ENCODE peak calls at places on chromosomes 6 and 20, in five cellular contexts. U is PC-3, A is Panc1, Z is SJSA1, J is upper lobe of right lung. P is an unnamed sample.

GRCh38 chr20:17835941-17836861 is 132.4 kb downstream of the SNX5 start:
- DNase-seq in U (no peak), A (no peak), Z (no peak), J (no peak), P (peak)

GRCh38 chr6:10837009-10837691 is 1.2 kb downstream of the MAK start:
- DNase-seq in U (peak), A (no peak), Z (no peak), J (peak), P (no peak)

GRCh38 chr20:58647814-58648501 is 3.1 kb upstream of the STX16 start:
- DNase-seq in U (peak), A (no peak), Z (no peak), J (peak), P (no peak)

GRCh38 chr20:61857884-61858283 is 207.8 kb downstream of the TAF4 start:
- DNase-seq in U (no peak), A (no peak), Z (no peak), J (no peak), P (no peak)

GRCh38 chr6:33288141-33288941 is 698 bp downstream of the WDR46 start:
- DNase-seq in U (no peak), A (no peak), Z (no peak), J (no peak), P (no peak)

GRCh38 chr6:158519761-158520160 is 40.1 kb upstream of the TMEM181 start:
- DNase-seq in U (no peak), A (no peak), Z (peak), J (no peak), P (no peak)

GRCh38 chr20:39631557-39631956 is 669.4 kb downstream of the DHX35 start:
- DNase-seq in U (no peak), A (no peak), Z (no peak), J (no peak), P (no peak)

GRCh38 chr6:21634582-21634981 is 41.0 kb downstream of the SOX4 start:
- DNase-seq in U (peak), A (peak), Z (peak), J (no peak), P (no peak)

GRCh38 chr6:100574836-100575235 is 110.1 kb upstream of the SIM1 start:
- DNase-seq in U (no peak), A (no peak), Z (no peak), J (no peak), P (no peak)

GRCh38 chr6:37847704-37848103 is 28.2 kb downstream of the ZFAND3 start:
- DNase-seq in U (no peak), A (no peak), Z (no peak), J (no peak), P (no peak)

GRCh38 chr6:12776291-12776690 is 59.7 kb downstream of the PHACTR1 start:
- DNase-seq in U (no peak), A (no peak), Z (no peak), J (no peak), P (no peak)

GRCh38 chr6:104710543-104711335 is 149.0 kb downstream of the HACE1 start:
- DNase-seq in U (peak), A (no peak), Z (no peak), J (no peak), P (no peak)

GRCh38 chr6:48567016-48567415 is 456.0 kb upstream of the PTCHD4 start:
- DNase-seq in U (peak), A (no peak), Z (no peak), J (no peak), P (no peak)

GRCh38 chr6:143061597-143062385 is 1.1 kb downstream of the AIG1 start:
- DNase-seq in U (no peak), A (no peak), Z (no peak), J (no peak), P (no peak)

GRCh38 chr20:19170148-19170547 is 42.3 kb upstream of the SLC24A3 start:
- DNase-seq in U (no peak), A (no peak), Z (no peak), J (no peak), P (no peak)

GRCh38 chr6:137571854-137572253 is 77.7 kb upstream of the OLIG3 start:
- DNase-seq in U (peak), A (no peak), Z (no peak), J (no peak), P (no peak)

GRCh38 chr6:140806431-140806830 is 1326.3 kb upstream of the GJE1 start:
- DNase-seq in U (peak), A (no peak), Z (no peak), J (no peak), P (no peak)
- H3K27ac ChIP-seq in U (no peak), A (no peak), Z (no peak), J (no peak), P (no peak)

GRCh38 chr20:2692036-2692885 is at the start of gene EBF4:
- DNase-seq in U (no peak), A (no peak), Z (peak), J (no peak), P (no peak)
- H3K27ac ChIP-seq in U (no peak), A (no peak), Z (no peak), J (peak), P (peak)

DNA sequence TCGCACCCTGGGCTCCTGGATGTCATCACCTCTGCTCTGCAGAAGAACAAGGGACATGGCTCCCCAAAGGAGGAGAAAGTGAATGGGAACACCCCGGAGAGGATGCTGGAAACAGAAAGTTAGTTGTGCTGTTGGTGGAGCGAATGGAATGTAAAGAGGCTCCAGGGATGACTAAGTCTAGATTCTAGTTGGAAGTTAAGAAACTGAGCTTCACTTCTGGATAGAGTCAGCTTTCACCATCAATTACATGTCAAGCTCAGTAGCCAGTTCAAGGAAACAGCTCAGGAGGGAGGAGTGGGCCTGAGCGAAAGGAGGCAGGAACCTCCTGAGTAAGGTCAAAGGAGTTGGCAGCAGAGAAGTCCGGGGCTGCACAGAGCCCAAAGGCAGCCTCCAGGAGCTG is 132.1 kb upstream of the ARID1B start:
- DNase-seq in U (no peak), A (no peak), Z (no peak), J (no peak), P (no peak)
- H3K27ac ChIP-seq in U (no peak), A (no peak), Z (no peak), J (no peak), P (no peak)

DNA sequence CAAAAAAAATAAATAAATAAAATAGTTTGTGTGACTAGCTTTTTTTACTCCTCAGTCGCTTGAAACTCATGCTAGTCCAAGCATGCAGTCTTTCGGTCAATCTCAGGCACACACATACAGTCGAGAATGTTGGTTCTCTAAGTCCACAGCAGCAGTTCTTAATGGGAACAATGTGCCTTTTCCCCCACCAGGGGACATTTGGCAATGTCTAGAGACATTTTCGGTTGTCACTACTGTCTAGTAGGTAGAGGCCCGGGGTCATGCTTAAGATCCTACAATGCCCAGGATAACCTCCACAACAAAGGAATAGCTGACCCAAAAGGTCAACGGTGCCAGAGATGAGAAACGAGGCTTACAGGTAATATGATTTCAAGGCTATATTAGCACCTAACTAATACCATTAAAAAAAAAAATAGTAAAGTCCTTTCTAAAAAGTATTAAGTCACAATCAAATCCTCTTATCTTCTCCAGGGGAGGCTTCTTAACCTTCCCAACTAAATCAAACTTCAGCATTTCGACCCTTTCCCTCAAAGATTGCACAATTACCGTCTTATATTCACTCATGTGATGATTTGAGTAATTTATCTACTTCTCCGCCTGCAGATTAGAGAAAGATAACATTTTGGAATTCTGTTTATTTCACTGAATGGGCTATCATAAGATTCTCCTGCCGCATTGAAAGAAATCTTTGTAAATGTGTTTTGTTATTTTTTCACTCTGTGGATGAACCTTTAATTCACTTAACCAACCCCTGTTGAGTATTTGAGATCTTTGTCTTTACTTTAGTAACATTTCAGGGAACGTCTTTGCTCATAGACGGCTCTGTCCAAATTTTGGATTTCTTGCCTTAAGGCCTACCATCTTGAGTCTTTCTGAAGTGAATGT is 8.1 kb upstream of the SALL4 start:
- DNase-seq in U (peak), A (no peak), Z (no peak), J (no peak), P (no peak)
- H3K27ac ChIP-seq in U (no peak), A (no peak), Z (no peak), J (no peak), P (no peak)

GRCh38 chr6:163710552-163710951 is 296.0 kb downstream of the QKI start:
- DNase-seq in U (no peak), A (no peak), Z (no peak), J (no peak), P (no peak)

GRCh38 chr6:163711071-163711470 is 296.6 kb downstream of the QKI start:
- DNase-seq in U (no peak), A (no peak), Z (no peak), J (no peak), P (no peak)

GRCh38 chr6:163712569-163712966 is 298.1 kb downstream of the QKI start:
- DNase-seq in U (no peak), A (no peak), Z (no peak), J (no peak), P (no peak)

GRCh38 chr6:163712981-163713380 is 298.5 kb downstream of the QKI start:
- DNase-seq in U (no peak), A (no peak), Z (no peak), J (no peak), P (no peak)

DNA sequence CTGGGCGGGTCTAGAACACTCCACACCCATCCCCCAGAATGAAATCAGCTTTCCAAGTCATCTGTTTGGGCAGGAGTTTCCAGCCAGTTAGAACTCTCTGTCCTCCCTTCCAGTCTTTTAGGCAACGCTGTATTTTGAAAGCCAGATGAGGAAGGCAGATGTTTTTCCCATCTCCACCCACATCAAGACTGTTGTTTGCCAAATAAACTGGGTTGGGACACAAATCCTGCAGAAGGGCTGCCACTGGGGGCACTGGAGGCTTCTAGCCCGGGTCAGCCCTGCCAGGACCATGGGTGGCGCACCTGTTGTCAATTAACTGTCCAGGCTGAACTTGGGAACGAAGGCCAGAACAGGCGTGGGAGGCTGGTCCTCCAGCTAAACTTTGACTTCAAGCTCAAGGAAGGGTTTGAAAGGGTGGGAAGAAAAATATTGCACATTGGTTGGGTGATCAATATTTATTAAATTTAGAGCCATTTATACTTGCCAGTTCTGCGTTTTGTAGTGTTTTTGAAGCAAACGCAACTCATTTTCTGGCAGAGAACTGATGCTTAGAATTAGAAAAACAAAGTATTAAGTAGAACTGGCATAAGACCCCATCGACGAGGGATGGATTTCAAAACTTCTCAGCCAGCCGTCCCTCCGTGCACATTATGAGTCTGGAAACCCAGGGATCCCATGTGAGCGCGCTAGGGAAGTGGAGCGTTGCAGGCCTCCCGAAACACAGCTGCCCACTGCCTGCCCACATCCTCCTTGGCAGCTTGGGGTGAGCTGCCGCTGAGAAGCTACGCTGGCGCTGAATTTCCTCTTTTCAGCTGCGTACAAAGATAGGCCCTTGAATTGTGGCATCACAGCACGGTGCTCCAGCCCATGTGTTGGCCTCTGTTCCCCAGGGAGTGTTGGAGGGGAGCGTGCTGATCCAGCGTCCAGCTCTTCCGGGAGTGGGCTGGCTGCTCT is 297.4 kb downstream of the QKI start:
- DNase-seq in U (no peak), A (no peak), Z (no peak), J (peak), P (peak)
- H3K27ac ChIP-seq in U (no peak), A (no peak), Z (no peak), J (peak), P (no peak)

DNA sequence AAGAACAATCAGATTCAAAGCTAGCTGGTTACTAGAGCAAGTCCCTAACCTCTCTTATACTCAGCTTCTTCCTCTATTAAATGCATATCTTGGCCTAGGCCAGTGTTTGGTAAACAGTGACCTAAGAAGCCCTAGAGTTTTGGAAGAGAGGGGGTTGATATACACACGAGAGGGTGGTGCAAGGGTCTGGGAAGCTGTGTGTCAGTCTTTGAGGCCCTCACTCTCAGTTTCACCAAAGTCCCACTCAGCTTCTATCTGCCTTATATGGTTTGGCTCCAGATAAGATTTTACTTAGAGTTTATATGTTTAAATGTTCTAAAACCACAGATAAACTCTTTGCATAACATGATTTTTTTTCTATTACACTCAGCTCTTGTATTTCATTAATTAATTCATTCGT is 526.1 kb upstream of the BTBD3 start:
- DNase-seq in U (no peak), A (no peak), Z (no peak), J (no peak), P (no peak)
- H3K27ac ChIP-seq in U (no peak), A (no peak), Z (no peak), J (no peak), P (no peak)

DNA sequence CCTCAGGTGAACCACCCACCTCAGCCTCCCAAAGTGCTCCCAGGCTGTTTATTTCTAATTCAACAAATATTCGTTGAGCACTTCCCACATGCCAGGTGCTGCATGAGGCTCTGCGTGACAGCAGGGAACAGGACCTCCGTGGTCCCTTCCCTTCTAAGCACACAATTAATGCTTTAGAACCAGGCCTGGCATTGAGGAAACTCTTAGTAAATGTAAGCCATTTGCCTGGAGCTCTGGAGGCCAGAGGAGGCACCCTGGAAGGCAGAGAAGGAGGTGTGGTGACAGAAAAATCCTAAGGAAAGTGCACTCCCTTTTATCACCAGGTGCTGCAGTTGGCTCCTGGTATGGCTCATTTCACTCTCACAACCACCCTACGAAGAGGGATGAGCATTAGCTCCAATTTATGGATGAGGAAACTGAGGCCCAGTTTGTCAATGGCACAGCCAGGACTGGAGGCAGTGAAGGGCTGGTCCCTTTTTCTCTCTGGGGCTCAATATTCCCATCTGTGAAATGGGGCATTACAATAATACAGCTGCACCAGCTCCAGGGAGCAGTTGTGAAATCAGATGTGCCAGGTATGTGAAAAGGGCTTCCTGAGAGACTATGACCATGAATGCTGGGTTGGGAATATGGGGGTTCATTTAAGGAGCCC is 8.1 kb upstream of the ID1 start:
- DNase-seq in U (no peak), A (no peak), Z (no peak), J (no peak), P (no peak)
- H3K27ac ChIP-seq in U (no peak), A (peak), Z (peak), J (peak), P (peak)